ENCODE peak calls at places on chromosome 6, in eight cellular contexts. U is A549; K is activated CD4-positive, CD25-positive, alpha-beta regulatory T cell treated with anti-CD3 and anti-CD28 coated beads, Interleukin-2, amount 50 U/mL, for 24 hours; I is heart right ventricle; W is activated CD8-positive, alpha-beta memory T cell treated with anti-CD3 and anti-CD28 coated beads, Interleukin-2, amount 10 ng/mL, durations not matched to agents 7 days and 5 days; S is stimulated activated naive CD8-positive, alpha-beta T cell treated with anti-CD3 and anti-CD28 coated beads, Interleukin-15, amount 100 ng/mL, for 72 hours; D is IMR-90; Q is CD4-positive, alpha-beta T cell. J is an unnamed sample.

GRCh38 chr6:10565913-10566312 is 44.8 kb downstream of the GCNT2 start:
- ATAC-seq in U (no peak), K (no peak), I (no peak), W (no peak), S (no peak), D (no peak), Q (no peak), J (no peak)

GRCh38 chr6:87274660-87275273 is 47.6 kb upstream of the SMIM8 start:
- ATAC-seq in U (no peak), K (no peak), I (no peak), W (no peak), S (no peak), D (peak; percentile 89), Q (no peak), J (peak; percentile 34)

GRCh38 chr6:101226677-101227135 is 166.8 kb upstream of the GRIK2 start:
- ATAC-seq in U (peak; percentile 81), K (no peak), I (no peak), W (no peak), S (no peak), D (no peak), Q (no peak), J (no peak)

GRCh38 chr6:152943260-152943897 is 39.5 kb downstream of the FBXO5 start:
- ATAC-seq in U (no peak), K (no peak), I (no peak), W (no peak), S (no peak), D (no peak), Q (no peak), J (no peak)

GRCh38 chr6:129678463-129678862 is 31.5 kb downstream of the ARHGAP18 start:
- ATAC-seq in U (no peak), K (no peak), I (no peak), W (no peak), S (no peak), D (no peak), Q (no peak), J (no peak)

GRCh38 chr6:159683722-159684304 is 9.2 kb downstream of the SOD2 start:
- ATAC-seq in U (no peak), K (no peak), I (no peak), W (no peak), S (no peak), D (no peak), Q (no peak), J (no peak)

GRCh38 chr6:35624341-35625070 is 64.2 kb downstream of the FKBP5 start:
- ATAC-seq in U (peak; percentile 60), K (peak; percentile 36), I (no peak), W (no peak), S (peak; percentile 88), D (peak; percentile 44), Q (peak; percentile 85), J (no peak)

GRCh38 chr6:149897855-149898744 is at the start of gene RAET1E:
- ATAC-seq in U (peak; percentile 77), K (no peak), I (no peak), W (no peak), S (no peak), D (no peak), Q (no peak), J (no peak)

GRCh38 chr6:2659882-2660281 is 90.8 kb downstream of the MYLK4 start:
- ATAC-seq in U (peak; percentile 56), K (no peak), I (no peak), W (no peak), S (no peak), D (peak; percentile 35), Q (no peak), J (no peak)

GRCh38 chr6:41682966-41683459 is 44.7 kb downstream of the MDFI start:
- ATAC-seq in U (peak; percentile 6), K (no peak), I (peak; percentile 37), W (peak; percentile 14), S (peak; percentile 19), D (no peak), Q (peak; percentile 20), J (no peak)

J was measured in gastroesophageal sphincter.